ENCODE peak calls at places on chromosomes 7 and 10, in five cellular contexts. D is AG04449, Y is tibial artery, J is lower lobe of right lung, Q is GM06990. U is an unnamed sample.

GRCh38 chr7:46713868-46714596 is 793.0 kb upstream of the IGFBP3 start:
- DNase-seq in D (no peak), Y (peak), J (no peak), Q (no peak), U (peak)

GRCh38 chr7:158030071-158030470 is 557.6 kb downstream of the PTPRN2 start:
- DNase-seq in D (no peak), Y (peak), J (no peak), Q (no peak), U (no peak)

GRCh38 chr7:101743995-101744360 is 73.4 kb upstream of the CUX1 start:
- DNase-seq in D (no peak), Y (no peak), J (no peak), Q (no peak), U (no peak)

GRCh38 chr10:3099291-3100092 is 32.1 kb downstream of the PFKP start:
- DNase-seq in D (peak), Y (peak), J (no peak), Q (no peak), U (no peak)

GRCh38 chr7:133781481-133782090 is 345.6 kb upstream of the LRGUK start:
- DNase-seq in D (no peak), Y (no peak), J (no peak), Q (no peak), U (no peak)

GRCh38 chr7:32427769-32428291 is 62.4 kb downstream of the LSM5 start:
- DNase-seq in D (peak), Y (peak), J (peak), Q (peak), U (peak)

GRCh38 chr10:50431791-50432190 is 180.5 kb upstream of the ASAH2 start:
- DNase-seq in D (no peak), Y (no peak), J (no peak), Q (peak), U (no peak)

GRCh38 chr10:75987610-75988009 is 556.2 kb downstream of the LRMDA start:
- DNase-seq in D (no peak), Y (no peak), J (no peak), Q (no peak), U (no peak)

GRCh38 chr7:130996205-130996840 is 262.3 kb upstream of the KLF14 start:
- DNase-seq in D (no peak), Y (no peak), J (no peak), Q (no peak), U (no peak)

GRCh38 chr7:128003787-128004186 is 27.4 kb downstream of the LRRC4 start:
- DNase-seq in D (no peak), Y (no peak), J (no peak), Q (no peak), U (no peak)

GRCh38 chr10:52566471-52567246 is 205.9 kb downstream of the MBL2 start:
- DNase-seq in D (no peak), Y (no peak), J (no peak), Q (no peak), U (no peak)

GRCh38 chr10:132135398-132135872 is 51.3 kb upstream of the DPYSL4 start:
- DNase-seq in D (no peak), Y (peak), J (peak), Q (no peak), U (peak)

GRCh38 chr7:11379641-11380040 is 406.0 kb downstream of the PHF14 start:
- DNase-seq in D (no peak), Y (no peak), J (no peak), Q (no peak), U (no peak)

GRCh38 chr7:138679793-138680192 is 21.4 kb downstream of the SVOPL start:
- DNase-seq in D (no peak), Y (no peak), J (no peak), Q (no peak), U (no peak)

GRCh38 chr10:103504181-103504783 is 10.8 kb downstream of the NEURL1 start:
- DNase-seq in D (no peak), Y (no peak), J (no peak), Q (no peak), U (no peak)

GRCh38 chr7:119996634-119997033 is 276.3 kb upstream of the KCND2 start:
- DNase-seq in D (no peak), Y (no peak), J (no peak), Q (peak), U (no peak)

GRCh38 chr10:110358869-110359629 is 54.3 kb upstream of the SMNDC1 start:
- DNase-seq in D (no peak), Y (no peak), J (no peak), Q (no peak), U (no peak)

GRCh38 chr10:24536653-24537052 is 187.0 kb downstream of the ARHGAP21 start:
- DNase-seq in D (no peak), Y (no peak), J (no peak), Q (no peak), U (no peak)

GRCh38 chr7:156640949-156641485 is 443 bp downstream of the RNF32 start:
- DNase-seq in D (no peak), Y (no peak), J (peak), Q (no peak), U (peak)

GRCh38 chr10:4450981-4451501 is 375.0 kb upstream of the AKR1E2 start:
- DNase-seq in D (peak), Y (no peak), J (no peak), Q (no peak), U (no peak)

GRCh38 chr7:127598318-127598717 is 4.8 kb downstream of the FSCN3 start:
- DNase-seq in D (no peak), Y (no peak), J (no peak), Q (no peak), U (no peak)

GRCh38 chr7:41003031-41003925 is 699.6 kb downstream of the INHBA start:
- DNase-seq in D (no peak), Y (no peak), J (peak), Q (no peak), U (peak)

GRCh38 chr7:40804477-40805215 is 669.8 kb downstream of the SUGCT start:
- DNase-seq in D (no peak), Y (no peak), J (no peak), Q (no peak), U (no peak)

GRCh38 chr7:1042161-1042833 is 2.0 kb upstream of the GPR146 start:
- DNase-seq in D (no peak), Y (no peak), J (no peak), Q (no peak), U (no peak)

GRCh38 chr7:115634633-115635032 is 395.9 kb downstream of the TFEC start:
- DNase-seq in D (no peak), Y (no peak), J (no peak), Q (no peak), U (no peak)

GRCh38 chr7:66967029-66967428 is 28.4 kb downstream of the SBDS start:
- DNase-seq in D (no peak), Y (no peak), J (no peak), Q (no peak), U (no peak)

GRCh38 chr10:71763352-71764127 is 9.8 kb downstream of the VSIR start:
- DNase-seq in D (no peak), Y (no peak), J (no peak), Q (no peak), U (no peak)

GRCh38 chr10:71767420-71768035 is 5.8 kb downstream of the VSIR start:
- DNase-seq in D (no peak), Y (no peak), J (peak), Q (no peak), U (peak)

GRCh38 chr10:71766717-71767419 is 6.5 kb downstream of the VSIR start:
- DNase-seq in D (peak), Y (peak), J (peak), Q (no peak), U (peak)

GRCh38 chr10:71765907-71766716 is 7.2 kb downstream of the VSIR start:
- DNase-seq in D (no peak), Y (no peak), J (no peak), Q (no peak), U (no peak)

GRCh38 chr10:71765176-71765906 is 8.0 kb downstream of the VSIR start:
- DNase-seq in D (no peak), Y (peak), J (no peak), Q (no peak), U (no peak)
- H3K4me3 ChIP-seq in D (no peak), Y (no peak), J (no peak), Q (no peak), U (no peak)

DNA sequence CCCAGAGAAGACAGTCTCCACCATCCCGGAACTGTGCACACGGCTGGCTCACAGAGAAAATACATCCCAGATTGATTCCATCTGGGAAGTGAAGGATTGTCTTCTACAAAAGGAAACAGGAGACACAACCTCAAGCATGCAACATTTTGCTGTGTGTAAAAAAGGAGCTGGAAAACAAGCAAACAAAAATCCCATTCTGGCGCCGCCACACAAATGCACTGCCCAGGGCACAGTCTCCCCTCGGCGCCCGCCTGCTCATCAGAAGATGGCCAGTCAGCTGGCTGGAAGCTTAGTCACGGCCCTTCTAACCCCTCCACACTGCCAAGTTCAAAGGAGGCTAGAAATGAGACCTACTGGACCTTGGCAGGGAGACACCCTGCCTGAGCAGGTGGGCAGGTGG is 14.1 kb upstream of the CYTH3 start:
- DNase-seq in D (no peak), Y (peak), J (no peak), Q (no peak), U (no peak)
- H3K4me3 ChIP-seq in D (no peak), Y (no peak), J (no peak), Q (no peak), U (no peak)

GRCh38 chr7:30469303-30469702 is 9.3 kb downstream of the NOD1 start:
- DNase-seq in D (peak), Y (peak), J (peak), Q (no peak), U (peak)
- H3K4me3 ChIP-seq in D (peak), Y (peak), J (peak), Q (no peak), U (no peak)

DNA sequence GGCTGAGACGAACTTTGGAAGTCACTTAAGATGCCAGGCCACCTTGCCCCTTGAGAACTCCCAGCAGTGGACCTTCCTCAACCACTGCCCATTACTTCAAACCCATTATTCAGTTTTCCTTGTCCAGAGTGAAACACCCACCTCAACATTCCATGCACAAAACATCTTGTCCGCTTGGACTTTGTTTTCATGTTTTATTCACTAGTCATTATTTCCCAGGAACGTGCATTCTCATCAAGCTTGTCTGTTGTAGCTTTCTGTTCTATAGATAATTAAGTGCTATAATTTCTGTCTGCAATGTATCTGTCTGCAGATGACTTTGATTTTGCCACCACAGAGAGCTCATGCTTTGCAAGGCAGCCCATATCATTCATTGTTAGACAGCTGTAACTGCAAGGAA is 117.3 kb downstream of the RAB18 start:
- DNase-seq in D (no peak), Y (no peak), J (no peak), Q (no peak), U (no peak)
- H3K4me3 ChIP-seq in D (no peak), Y (peak), J (no peak), Q (no peak), U (no peak)

GRCh38 chr10:72379776-72380175 is 25.1 kb upstream of the DNAJB12 start:
- DNase-seq in D (no peak), Y (no peak), J (no peak), Q (no peak), U (no peak)
- H3K4me3 ChIP-seq in D (no peak), Y (no peak), J (no peak), Q (no peak), U (no peak)

GRCh38 chr7:4689668-4690067 is 7.6 kb downstream of the FOXK1 start:
- DNase-seq in D (no peak), Y (no peak), J (no peak), Q (peak), U (no peak)
- H3K4me3 ChIP-seq in D (no peak), Y (peak), J (no peak), Q (no peak), U (no peak)

DNA sequence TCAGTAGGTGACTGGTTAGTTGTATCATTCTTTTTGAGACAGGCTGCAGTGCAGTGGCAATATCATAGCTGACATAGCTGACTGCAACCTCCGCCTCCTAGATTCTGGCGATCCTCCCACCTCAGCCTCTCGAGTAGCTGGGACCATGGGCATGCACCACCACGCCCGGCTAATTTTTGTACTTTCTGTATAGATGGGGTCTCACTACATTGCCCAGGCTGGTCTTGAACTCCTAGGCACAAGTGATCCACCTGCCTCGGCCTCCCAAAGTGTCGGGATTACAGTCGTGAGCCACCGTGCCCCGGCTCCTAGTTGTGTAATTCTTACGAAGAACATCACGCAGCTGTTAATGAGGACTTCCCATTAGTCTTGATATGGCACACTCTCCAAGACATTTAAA is 123.4 kb upstream of the VKORC1L1 start:
- DNase-seq in D (no peak), Y (no peak), J (no peak), Q (no peak), U (no peak)
- H3K4me3 ChIP-seq in D (no peak), Y (no peak), J (no peak), Q (no peak), U (no peak)

U was measured in right lobe of liver.